ENCODE peak calls at places on chromosomes 2 and 18, in five cellular contexts. O is NCI-H1048, J is mesenteric fat pad, I is progenitor cell of endocrine pancreas, P is HEK293T. L is an unnamed sample.

GRCh38 chr2:3387011-3387410 is 7.5 kb downstream of the TRAPPC12 start:
- DNase-seq in O (no peak), J (no peak), I (no peak), P (no peak), L (no peak)

GRCh38 chr2:216571178-216571908 is 61.9 kb upstream of the IGFBP2 start:
- DNase-seq in I (no peak), P (no peak), O (no peak), J (no peak), L (no peak)

GRCh38 chr2:233513953-233514655 is 52.5 kb downstream of the USP40 start:
- DNase-seq in J (no peak), I (no peak), O (no peak), P (no peak), L (no peak)

GRCh38 chr2:174593574-174594203 is 3.9 kb downstream of the WIPF1 start:
- DNase-seq in J (no peak), O (no peak), P (peak; percentile 21), I (no peak), L (no peak)

GRCh38 chr2:118320640-118321039 is 232.4 kb downstream of the INSIG2 start:
- DNase-seq in P (no peak), I (no peak), J (no peak), O (no peak), L (no peak)

GRCh38 chr2:1795842-1796580 is 51.7 kb upstream of the PXDN start:
- DNase-seq in I (no peak), J (no peak), P (no peak), O (no peak), L (no peak)

GRCh38 chr18:499351-500229 is 911 bp downstream of the COLEC12 start:
- DNase-seq in O (no peak), P (peak; percentile 23), J (no peak), I (no peak), L (peak; percentile 73)

GRCh38 chr2:166996465-166996864 is 108.2 kb downstream of the XIRP2 start:
- DNase-seq in P (no peak), O (no peak), J (no peak), I (no peak), L (no peak)

GRCh38 chr2:25851740-25852503 is 26.4 kb downstream of the ASXL2 start:
- DNase-seq in J (no peak), O (no peak), P (peak; percentile 40), I (no peak), L (no peak)

GRCh38 chr2:215149060-215149459 is 10.6 kb upstream of the ABCA12 start:
- DNase-seq in P (no peak), I (no peak), J (no peak), O (no peak), L (no peak)

GRCh38 chr2:147449323-147450080 is 395.3 kb upstream of the ACVR2A start:
- DNase-seq in P (no peak), J (no peak), I (no peak), O (no peak), L (no peak)

GRCh38 chr2:151946856-151947523 is 118.8 kb upstream of the ARL5A start:
- DNase-seq in J (no peak), P (peak; percentile 72), O (no peak), I (peak; percentile 10), L (no peak)

GRCh38 chr2:200770847-200771246 is 40.9 kb upstream of the BZW1 start:
- DNase-seq in P (no peak), J (no peak), O (no peak), I (no peak), L (no peak)

GRCh38 chr2:158928965-158929364 is 39.5 kb upstream of the TANC1 start:
- DNase-seq in I (no peak), P (no peak), O (no peak), J (no peak), L (no peak)

GRCh38 chr2:238042849-238043584 is 17.8 kb upstream of the SCLY start:
- DNase-seq in J (no peak), O (no peak), I (no peak), P (no peak), L (no peak)

GRCh38 chr18:27797484-27797883 is 379.4 kb downstream of the CDH2 start:
- DNase-seq in J (no peak), I (no peak), O (no peak), P (no peak), L (no peak)

GRCh38 chr2:134198006-134198634 is 55.8 kb upstream of the MGAT5 start:
- DNase-seq in J (no peak), I (no peak), P (no peak), O (no peak), L (no peak)

GRCh38 chr2:219642064-219642444 is 14.6 kb downstream of the SLC4A3 start:
- DNase-seq in O (no peak), I (no peak), J (peak; percentile 64), P (no peak), L (no peak)

GRCh38 chr18:37019157-37019571 is 190.2 kb downstream of the KIAA1328 start:
- DNase-seq in I (no peak), P (peak; percentile 47), J (no peak), O (no peak), L (peak; percentile 19)

GRCh38 chr2:181678033-181678586 is 2.2 kb downstream of the NEUROD1 start:
- DNase-seq in J (no peak), O (peak; percentile 24), P (peak; percentile 42), I (peak; percentile 88), L (peak; percentile 80)

GRCh38 chr18:9011431-9011830 is 91.1 kb upstream of the NDUFV2 start:
- DNase-seq in P (no peak), I (no peak), J (no peak), O (no peak), L (no peak)

GRCh38 chr2:142180820-142181533 is 50.2 kb upstream of the LRP1B start:
- DNase-seq in O (no peak), P (peak; percentile 40), I (peak; percentile 16), J (peak; percentile 67), L (no peak)

GRCh38 chr2:67858886-67859285 is 203.9 kb downstream of the C1D start:
- DNase-seq in P (no peak), I (no peak), J (no peak), O (no peak), L (no peak)

GRCh38 chr2:203170502-203170901 is 68.3 kb upstream of the CYP20A1 start:
- DNase-seq in J (no peak), P (no peak), I (no peak), O (no peak), L (no peak)

GRCh38 chr2:240972201-240972600 is 26.2 kb upstream of the SNED1 start:
- DNase-seq in O (no peak), P (no peak), J (no peak), I (no peak), L (no peak)

GRCh38 chr2:233982421-233983121 is 65.4 kb downstream of the TRPM8 start:
- DNase-seq in O (no peak), I (no peak), J (no peak), P (no peak), L (no peak)

GRCh38 chr2:110853516-110853915 is 121.1 kb downstream of the ACOXL start:
- DNase-seq in O (no peak), P (peak; percentile 60), J (peak; percentile 43), I (no peak), L (no peak)

GRCh38 chr2:239690651-239691631 is 290.1 kb upstream of the HDAC4 start:
- DNase-seq in P (no peak), O (no peak), J (peak; percentile 86), I (no peak), L (no peak)

GRCh38 chr2:203603451-203604389 is 68.6 kb upstream of the RAPH1 start:
- DNase-seq in P (no peak), O (no peak), J (no peak), I (no peak), L (no peak)

GRCh38 chr2:85445316-85446295 is 27.1 kb downstream of the SH2D6 start:
- DNase-seq in I (no peak), J (no peak), P (no peak), O (no peak), L (no peak)

GRCh38 chr2:35298493-35298892 is 1057.1 kb upstream of the CRIM1 start:
- DNase-seq in O (no peak), J (no peak), P (no peak), I (no peak), L (no peak)

GRCh38 chr2:61247204-61247812 is 85.3 kb downstream of the C2orf74 start:
- DNase-seq in J (no peak), I (no peak), P (no peak), O (no peak), L (no peak)

GRCh38 chr2:128145651-128146050 is 54.7 kb downstream of the UGGT1 start:
- DNase-seq in J (no peak), O (no peak), P (no peak), I (no peak), L (no peak)

GRCh38 chr2:108594132-108594981 is 60.1 kb downstream of the LIMS1 start:
- DNase-seq in P (no peak), I (no peak), J (no peak), O (no peak), L (no peak)